ENCODE peak calls at places on chromosomes 1 and 21, in six cellular contexts. E is H1, G is HL-60, J is HepG2, Z is K562, Q is GM12878. H is an unnamed sample.

GRCh38 chr1:202689493-202690342 is 20.5 kb downstream of the SYT2 start:
- DNase-seq in J (no peak), G (no peak), E (no peak), Q (no peak), Z (no peak), H (no peak)

GRCh38 chr1:218705911-218706893 is 361.1 kb downstream of the TGFB2 start:
- DNase-seq in J (peak; percentile 72), G (no peak), Q (no peak), E (no peak), Z (no peak), H (no peak)

GRCh38 chr1:39902121-39902807 is 547 bp upstream of the MYCL start:
- DNase-seq in J (peak; percentile 24), G (no peak), Z (peak; percentile 90), Q (no peak), E (no peak), H (peak; percentile 85)

GRCh38 chr1:239997515-239998311 is 94.0 kb upstream of the FMN2 start:
- DNase-seq in Q (no peak), E (no peak), G (no peak), J (no peak), Z (no peak), H (peak; percentile 89)

GRCh38 chr21:15159382-15160020 is 94.7 kb upstream of the NRIP1 start:
- DNase-seq in G (peak; percentile 13), Q (no peak), Z (no peak), E (no peak), J (no peak), H (no peak)

GRCh38 chr1:165144757-165145397 is 211.6 kb downstream of the LMX1A start:
- DNase-seq in Q (no peak), Z (peak; percentile 56), E (peak; percentile 36), J (peak; percentile 44), G (no peak), H (peak; percentile 38)

GRCh38 chr1:48036693-48037386 is 39.7 kb upstream of the TRABD2B start:
- DNase-seq in Q (no peak), J (no peak), E (no peak), G (no peak), Z (no peak), H (no peak)

GRCh38 chr1:18470650-18471355 is 9.9 kb upstream of the KLHDC7A start:
- DNase-seq in Z (no peak), Q (no peak), J (no peak), E (no peak), G (no peak), H (no peak)

GRCh38 chr1:98386675-98387440 is 274.7 kb upstream of the SNX7 start:
- DNase-seq in J (no peak), G (no peak), Q (no peak), E (no peak), Z (no peak), H (no peak)

GRCh38 chr1:41712687-41713086 is 206.0 kb downstream of the HIVEP3 start:
- DNase-seq in Z (no peak), Q (no peak), J (no peak), G (no peak), E (no peak), H (peak; percentile 47)

GRCh38 chr1:36523850-36524249 is 41.1 kb upstream of the CSF3R start:
- DNase-seq in E (no peak), G (no peak), Z (no peak), J (no peak), Q (no peak), H (no peak)

GRCh38 chr1:95236784-95237575 is 3.0 kb downstream of the RWDD3 start:
- DNase-seq in G (no peak), E (no peak), J (no peak), Q (no peak), Z (no peak), H (no peak)

GRCh38 chr1:172540635-172541034 is 7.7 kb downstream of the SUCO start:
- DNase-seq in J (no peak), Q (no peak), Z (no peak), E (no peak), G (no peak), H (no peak)

GRCh38 chr1:3649342-3650247 is at the start of gene WRAP73:
- DNase-seq in J (peak; percentile 87), Z (peak; percentile 93), E (peak; percentile 74), G (peak; percentile 85), Q (peak; percentile 76), H (peak; percentile 95)

GRCh38 chr1:87208936-87209335 is 119.7 kb upstream of the LMO4 start:
- DNase-seq in J (no peak), E (no peak), G (peak; percentile 28), Q (no peak), Z (no peak), H (no peak)

GRCh38 chr1:17075470-17076255 is 21.8 kb upstream of the SDHB start:
- DNase-seq in J (peak; percentile 37), Q (no peak), E (peak; percentile 19), Z (peak; percentile 79), G (peak; percentile 71), H (no peak)

GRCh38 chr1:210428696-210429095 is 100.0 kb downstream of the HHAT start:
- DNase-seq in J (no peak), Z (no peak), E (no peak), G (no peak), Q (no peak), H (no peak)

DNA sequence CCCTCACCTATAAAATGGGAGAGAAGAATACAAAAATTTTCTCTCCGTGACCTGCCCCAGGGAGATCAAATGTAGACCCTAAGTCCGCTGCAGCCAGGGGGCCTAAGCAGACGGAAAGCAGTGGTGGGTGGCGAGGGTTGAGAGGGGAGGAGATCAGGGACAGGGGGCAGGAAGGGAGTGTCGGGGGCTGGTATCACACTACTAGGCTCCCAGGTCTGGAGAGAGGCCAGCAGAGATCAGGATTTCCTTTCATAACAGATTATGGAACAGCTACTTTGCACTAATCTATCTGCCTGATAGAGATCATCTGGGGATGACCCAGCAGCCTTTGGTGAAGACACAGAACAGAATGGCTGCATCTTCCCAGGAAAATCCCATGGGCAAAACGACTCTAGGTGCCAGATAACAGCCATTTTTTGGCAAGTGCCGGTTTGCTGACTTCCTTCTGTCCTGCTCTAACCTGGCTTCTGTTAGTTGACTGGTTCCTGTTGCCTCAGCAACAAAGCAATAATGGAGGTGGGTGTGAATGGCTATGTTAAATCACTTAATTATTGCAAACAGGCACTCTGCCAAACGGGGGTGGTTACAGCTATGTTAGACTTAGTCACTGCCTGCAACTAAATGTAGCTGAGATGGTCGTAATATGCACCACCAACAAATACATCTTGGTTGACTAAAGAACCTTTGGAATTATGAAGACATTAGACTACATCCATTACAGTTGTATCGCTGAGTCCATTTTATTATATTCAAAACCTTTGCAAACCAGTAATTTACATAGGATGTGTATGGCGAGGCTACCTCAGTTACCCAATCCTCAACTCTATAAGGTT is 30.0 kb upstream of the EPS8L3 start:
- DNase-seq in Z (no peak), E (no peak), J (no peak), Q (no peak), G (no peak), H (peak; percentile 58)
- TF ChIP-seq GABPA in Z (no peak), E (no peak), J (no peak), Q (no peak), G (no peak), H (no peak)

DNA sequence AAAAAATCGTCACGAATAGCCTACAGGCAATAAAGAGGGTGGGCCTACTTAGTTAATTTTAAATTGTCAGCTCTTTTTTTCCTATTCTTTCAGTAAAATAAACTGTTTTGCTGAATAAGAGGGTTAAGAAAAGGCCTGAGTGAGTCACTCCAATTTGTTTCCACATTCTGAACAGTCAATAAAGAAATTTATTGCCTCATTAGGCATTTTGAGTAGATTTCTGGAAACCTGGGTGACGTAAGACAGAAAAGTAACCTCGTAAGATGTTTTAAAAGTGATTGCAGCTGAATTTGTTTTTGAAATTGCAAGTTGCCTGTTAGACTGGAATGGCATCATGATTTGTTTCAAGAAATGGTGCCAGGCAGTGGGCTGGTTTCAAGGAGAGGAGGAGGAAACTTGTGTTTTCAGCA is 439.3 kb downstream of the USP25 start:
- DNase-seq in E (no peak), Q (no peak), Z (no peak), G (no peak), J (no peak), H (no peak)
- TF ChIP-seq GABPA in E (no peak), Q (no peak), Z (no peak), G (no peak), J (no peak), H (no peak)

GRCh38 chr1:156571959-156572662 is at the start of gene IQGAP3:
- DNase-seq in J (peak; percentile 75), Z (peak; percentile 86), Q (peak; percentile 15), G (no peak), E (no peak), H (peak; percentile 94)

GRCh38 chr1:156572663-156573018 is 276 bp upstream of the IQGAP3 start:
- DNase-seq in J (no peak), Q (no peak), E (no peak), Z (no peak), G (no peak), H (no peak)

GRCh38 chr1:156566436-156566835 is 5.9 kb downstream of the IQGAP3 start:
- DNase-seq in G (no peak), Z (no peak), Q (no peak), E (no peak), J (no peak), H (no peak)

GRCh38 chr1:156574039-156574633 is 1.8 kb upstream of the IQGAP3 start:
- DNase-seq in E (no peak), Q (no peak), Z (no peak), J (no peak), G (no peak), H (no peak)

DNA sequence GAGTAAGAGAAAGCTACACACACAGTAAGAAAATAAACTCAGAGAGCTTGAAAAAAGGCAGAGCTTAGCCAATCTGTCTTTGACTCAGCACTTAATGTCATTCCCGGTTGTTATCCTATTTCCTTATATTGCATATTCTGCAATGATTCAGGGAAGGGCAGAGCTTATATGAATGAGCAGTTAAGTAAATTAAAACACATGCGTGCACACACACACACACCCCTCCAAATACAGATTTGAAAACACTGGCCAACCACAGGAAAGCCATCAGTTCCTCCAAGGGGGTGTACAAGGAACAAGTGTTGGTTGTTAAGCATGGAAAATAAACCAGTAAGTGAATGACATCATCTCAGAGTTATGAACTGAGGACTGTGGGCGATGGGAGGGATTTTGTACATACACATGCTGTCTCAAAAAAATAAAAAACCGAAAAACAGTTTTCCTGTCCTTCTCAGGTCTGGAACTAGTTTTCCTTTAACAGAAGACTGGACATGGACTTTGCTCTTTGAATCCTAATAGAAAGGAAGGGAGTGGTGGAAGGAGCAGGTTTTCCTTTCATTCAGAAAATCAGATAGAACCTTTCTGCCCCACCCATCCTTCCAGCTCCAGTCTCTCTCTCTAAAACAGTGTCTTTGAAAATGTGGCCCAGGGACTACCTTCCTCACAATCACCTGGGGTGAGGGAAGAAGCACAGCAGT is 955 bp downstream of the IQGAP3 start:
- DNase-seq in J (no peak), Z (no peak), G (no peak), Q (no peak), E (no peak), H (no peak)
- TF ChIP-seq GABPA in J (no peak), Z (no peak), G (no peak), Q (no peak), E (no peak), H (no peak)

DNA sequence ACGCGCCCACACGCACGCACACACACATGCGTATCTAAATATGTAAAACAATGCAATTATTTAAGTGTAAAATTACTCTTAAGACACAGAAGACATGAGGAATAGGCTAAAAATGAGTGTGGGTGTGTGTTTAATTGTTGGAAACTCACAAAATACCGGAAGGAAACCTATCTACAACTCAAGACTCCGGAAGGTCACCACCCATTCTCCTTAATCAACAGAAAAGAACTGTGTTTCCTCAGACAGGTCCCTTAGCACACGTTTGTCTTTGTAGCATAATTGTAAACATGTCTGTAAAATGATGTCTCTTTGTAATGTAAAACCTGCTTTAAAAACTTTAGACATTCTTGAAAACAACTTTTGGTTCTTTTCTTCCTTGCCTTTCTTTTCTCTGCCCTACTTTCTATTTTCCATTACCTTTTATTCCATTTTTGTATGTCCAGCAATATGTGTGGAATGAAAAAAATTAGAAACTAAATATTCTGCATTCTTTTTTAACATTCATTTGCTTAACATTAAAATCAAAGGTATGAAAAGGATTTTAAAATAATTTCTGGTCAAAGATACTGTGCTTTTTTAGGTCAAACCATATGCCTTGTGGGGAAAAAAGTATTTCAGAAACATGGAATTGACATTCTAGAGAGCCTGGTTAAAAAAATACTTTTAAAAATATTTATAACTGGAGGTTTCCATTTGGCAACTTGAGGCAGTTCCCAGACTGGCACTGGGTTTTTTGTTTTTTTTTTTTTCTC is 46.2 kb downstream of the ATP5PF start:
- DNase-seq in G (no peak), J (no peak), Q (no peak), E (no peak), Z (no peak), H (no peak)
- TF ChIP-seq GABPA in G (no peak), J (no peak), Q (no peak), E (no peak), Z (peak; percentile 84), H (no peak)

H was measured in SK-N-SH.